ENCODE peak calls at places on chromosome 5, in seven cellular contexts. One of them, this sample, is unnamed.
A peak's percentile ranks its signal among the peaks of the same experiment; 100 is the strongest.

GRCh38 chr5:55847837-55848236 is 3.3 kb upstream of the IL31RA start:
- DNase-seq in kidney: no peak
- DNase-seq in posterior cingulate gyrus: no peak
- DNase-seq in M059J: peak; percentile 69
- DNase-seq in anterior cingulate cortex: no peak
- DNase-seq in stimulated activated CD8-positive, alpha-beta memory T cell treated with anti-CD3 and anti-CD28 coated beads, Interleukin-2, amount 100 ng/mL, for 1 hour: no peak
- DNase-seq in GM06990: no peak
- DNase-seq in this sample: no peak

GRCh38 chr5:10706326-10706725 is 54.7 kb downstream of the DAP start:
- DNase-seq in GM06990: no peak
- DNase-seq in kidney: no peak
- DNase-seq in stimulated activated CD8-positive, alpha-beta memory T cell treated with anti-CD3 and anti-CD28 coated beads, Interleukin-2, amount 100 ng/mL, for 1 hour: no peak
- DNase-seq in M059J: no peak
- DNase-seq in anterior cingulate cortex: no peak
- DNase-seq in posterior cingulate gyrus: no peak
- DNase-seq in this sample: no peak

GRCh38 chr5:154238776-154239481 is 48.4 kb downstream of the GALNT10 start:
- DNase-seq in kidney: no peak
- DNase-seq in anterior cingulate cortex: no peak
- DNase-seq in GM06990: peak; percentile 75
- DNase-seq in posterior cingulate gyrus: no peak
- DNase-seq in M059J: no peak
- DNase-seq in stimulated activated CD8-positive, alpha-beta memory T cell treated with anti-CD3 and anti-CD28 coated beads, Interleukin-2, amount 100 ng/mL, for 1 hour: no peak
- DNase-seq in this sample: no peak

GRCh38 chr5:67896312-67896985 is 319.1 kb upstream of the PIK3R1 start:
- DNase-seq in anterior cingulate cortex: no peak
- DNase-seq in stimulated activated CD8-positive, alpha-beta memory T cell treated with anti-CD3 and anti-CD28 coated beads, Interleukin-2, amount 100 ng/mL, for 1 hour: no peak
- DNase-seq in M059J: no peak
- DNase-seq in GM06990: no peak
- DNase-seq in posterior cingulate gyrus: no peak
- DNase-seq in kidney: no peak
- DNase-seq in this sample: no peak

GRCh38 chr5:113022661-113023060 is 46.1 kb downstream of the DCP2 start:
- DNase-seq in GM06990: no peak
- DNase-seq in kidney: no peak
- DNase-seq in anterior cingulate cortex: no peak
- DNase-seq in M059J: peak; percentile 40
- DNase-seq in stimulated activated CD8-positive, alpha-beta memory T cell treated with anti-CD3 and anti-CD28 coated beads, Interleukin-2, amount 100 ng/mL, for 1 hour: no peak
- DNase-seq in posterior cingulate gyrus: no peak
- DNase-seq in this sample: no peak

GRCh38 chr5:1347571-1347970 is 2.7 kb upstream of the CLPTM1L start:
- DNase-seq in kidney: peak; percentile 45
- DNase-seq in posterior cingulate gyrus: no peak
- DNase-seq in GM06990: no peak
- DNase-seq in stimulated activated CD8-positive, alpha-beta memory T cell treated with anti-CD3 and anti-CD28 coated beads, Interleukin-2, amount 100 ng/mL, for 1 hour: no peak
- DNase-seq in M059J: no peak
- DNase-seq in anterior cingulate cortex: no peak
- DNase-seq in this sample: no peak

GRCh38 chr5:90337449-90338052 is 72.0 kb downstream of the CETN3 start:
- DNase-seq in posterior cingulate gyrus: no peak
- DNase-seq in stimulated activated CD8-positive, alpha-beta memory T cell treated with anti-CD3 and anti-CD28 coated beads, Interleukin-2, amount 100 ng/mL, for 1 hour: no peak
- DNase-seq in GM06990: no peak
- DNase-seq in M059J: no peak
- DNase-seq in kidney: no peak
- DNase-seq in anterior cingulate cortex: no peak
- DNase-seq in this sample: no peak

GRCh38 chr5:1032011-1032410 is 23.4 kb downstream of the NKD2 start:
- DNase-seq in stimulated activated CD8-positive, alpha-beta memory T cell treated with anti-CD3 and anti-CD28 coated beads, Interleukin-2, amount 100 ng/mL, for 1 hour: no peak
- DNase-seq in GM06990: no peak
- DNase-seq in kidney: no peak
- DNase-seq in posterior cingulate gyrus: peak; percentile 16
- DNase-seq in anterior cingulate cortex: no peak
- DNase-seq in M059J: no peak
- DNase-seq in this sample: no peak

GRCh38 chr5:160174290-160174689 is 55.0 kb upstream of the FABP6 start:
- DNase-seq in posterior cingulate gyrus: no peak
- DNase-seq in GM06990: no peak
- DNase-seq in anterior cingulate cortex: no peak
- DNase-seq in kidney: no peak
- DNase-seq in M059J: no peak
- DNase-seq in stimulated activated CD8-positive, alpha-beta memory T cell treated with anti-CD3 and anti-CD28 coated beads, Interleukin-2, amount 100 ng/mL, for 1 hour: no peak
- DNase-seq in this sample: no peak

GRCh38 chr5:14581333-14581890 is at the start of gene OTULINL:
- DNase-seq in kidney: peak; percentile 96
- DNase-seq in M059J: peak; percentile 77
- DNase-seq in anterior cingulate cortex: peak; percentile 39
- DNase-seq in posterior cingulate gyrus: peak; percentile 83
- DNase-seq in GM06990: peak; percentile 80
- DNase-seq in stimulated activated CD8-positive, alpha-beta memory T cell treated with anti-CD3 and anti-CD28 coated beads, Interleukin-2, amount 100 ng/mL, for 1 hour: peak; percentile 86
- DNase-seq in this sample: no peak

GRCh38 chr5:378976-379742 is 57.6 kb downstream of the AHRR start:
- DNase-seq in stimulated activated CD8-positive, alpha-beta memory T cell treated with anti-CD3 and anti-CD28 coated beads, Interleukin-2, amount 100 ng/mL, for 1 hour: no peak
- DNase-seq in anterior cingulate cortex: no peak
- DNase-seq in kidney: peak; percentile 10
- DNase-seq in posterior cingulate gyrus: no peak
- DNase-seq in GM06990: no peak
- DNase-seq in M059J: peak; percentile 87
- DNase-seq in this sample: no peak

GRCh38 chr5:1174122-1174936 is 27.1 kb upstream of the SLC6A19 start:
- DNase-seq in posterior cingulate gyrus: peak; percentile 45
- DNase-seq in anterior cingulate cortex: peak; percentile 15
- DNase-seq in GM06990: no peak
- DNase-seq in stimulated activated CD8-positive, alpha-beta memory T cell treated with anti-CD3 and anti-CD28 coated beads, Interleukin-2, amount 100 ng/mL, for 1 hour: no peak
- DNase-seq in kidney: peak; percentile 78
- DNase-seq in M059J: peak; percentile 89
- DNase-seq in this sample: peak; percentile 25

GRCh38 chr5:392431-392988 is 50.5 kb upstream of the EXOC3 start:
- DNase-seq in posterior cingulate gyrus: no peak
- DNase-seq in anterior cingulate cortex: no peak
- DNase-seq in GM06990: peak; percentile 83
- DNase-seq in kidney: no peak
- DNase-seq in M059J: peak; percentile 86
- DNase-seq in stimulated activated CD8-positive, alpha-beta memory T cell treated with anti-CD3 and anti-CD28 coated beads, Interleukin-2, amount 100 ng/mL, for 1 hour: peak; percentile 35
- DNase-seq in this sample: no peak

GRCh38 chr5:111627862-111628261 is 115.5 kb upstream of the STARD4 start:
- DNase-seq in kidney: no peak
- DNase-seq in stimulated activated CD8-positive, alpha-beta memory T cell treated with anti-CD3 and anti-CD28 coated beads, Interleukin-2, amount 100 ng/mL, for 1 hour: no peak
- DNase-seq in posterior cingulate gyrus: no peak
- DNase-seq in M059J: no peak
- DNase-seq in GM06990: no peak
- DNase-seq in anterior cingulate cortex: no peak
- DNase-seq in this sample: no peak

GRCh38 chr5:75331095-75332090 is 5.6 kb upstream of the HMGCR start:
- DNase-seq in M059J: no peak
- DNase-seq in anterior cingulate cortex: no peak
- DNase-seq in stimulated activated CD8-positive, alpha-beta memory T cell treated with anti-CD3 and anti-CD28 coated beads, Interleukin-2, amount 100 ng/mL, for 1 hour: no peak
- DNase-seq in kidney: no peak
- DNase-seq in GM06990: no peak
- DNase-seq in posterior cingulate gyrus: no peak
- DNase-seq in this sample: no peak

GRCh38 chr5:65927497-65928340 is 1.3 kb downstream of the ERBIN start:
- DNase-seq in GM06990: peak; percentile 14
- DNase-seq in kidney: no peak
- DNase-seq in stimulated activated CD8-positive, alpha-beta memory T cell treated with anti-CD3 and anti-CD28 coated beads, Interleukin-2, amount 100 ng/mL, for 1 hour: no peak
- DNase-seq in anterior cingulate cortex: no peak
- DNase-seq in posterior cingulate gyrus: no peak
- DNase-seq in M059J: peak; percentile 76
- DNase-seq in this sample: no peak

GRCh38 chr5:76175821-76176403 is 92.7 kb downstream of the SV2C start:
- DNase-seq in stimulated activated CD8-positive, alpha-beta memory T cell treated with anti-CD3 and anti-CD28 coated beads, Interleukin-2, amount 100 ng/mL, for 1 hour: no peak
- DNase-seq in posterior cingulate gyrus: no peak
- DNase-seq in anterior cingulate cortex: no peak
- DNase-seq in kidney: no peak
- DNase-seq in M059J: no peak
- DNase-seq in GM06990: peak; percentile 62
- DNase-seq in this sample: no peak

GRCh38 chr5:87732875-87733768 is 320.4 kb upstream of the CCNH start:
- DNase-seq in stimulated activated CD8-positive, alpha-beta memory T cell treated with anti-CD3 and anti-CD28 coated beads, Interleukin-2, amount 100 ng/mL, for 1 hour: no peak
- DNase-seq in GM06990: no peak
- DNase-seq in posterior cingulate gyrus: no peak
- DNase-seq in anterior cingulate cortex: no peak
- DNase-seq in kidney: no peak
- DNase-seq in M059J: no peak
- DNase-seq in this sample: no peak

GRCh38 chr5:43396762-43397304 is 15.4 kb downstream of the CCL28 start:
- DNase-seq in kidney: peak; percentile 89
- DNase-seq in stimulated activated CD8-positive, alpha-beta memory T cell treated with anti-CD3 and anti-CD28 coated beads, Interleukin-2, amount 100 ng/mL, for 1 hour: peak; percentile 33
- DNase-seq in posterior cingulate gyrus: peak; percentile 28
- DNase-seq in M059J: no peak
- DNase-seq in anterior cingulate cortex: no peak
- DNase-seq in GM06990: peak; percentile 78
- DNase-seq in this sample: no peak

GRCh38 chr5:116507051-116507537 is 67.5 kb downstream of the SEMA6A start:
- DNase-seq in M059J: no peak
- DNase-seq in kidney: no peak
- DNase-seq in anterior cingulate cortex: no peak
- DNase-seq in GM06990: no peak
- DNase-seq in posterior cingulate gyrus: no peak
- DNase-seq in stimulated activated CD8-positive, alpha-beta memory T cell treated with anti-CD3 and anti-CD28 coated beads, Interleukin-2, amount 100 ng/mL, for 1 hour: no peak
- DNase-seq in this sample: no peak

GRCh38 chr5:41510176-41510831 is at the start of gene PLCXD3:
- DNase-seq in M059J: peak; percentile 33
- DNase-seq in posterior cingulate gyrus: peak; percentile 28
- DNase-seq in kidney: peak; percentile 76
- DNase-seq in GM06990: no peak
- DNase-seq in anterior cingulate cortex: no peak
- DNase-seq in stimulated activated CD8-positive, alpha-beta memory T cell treated with anti-CD3 and anti-CD28 coated beads, Interleukin-2, amount 100 ng/mL, for 1 hour: no peak
- DNase-seq in this sample: no peak

GRCh38 chr5:110884005-110884404 is 145.2 kb downstream of the SLC25A46 start:
- DNase-seq in M059J: peak; percentile 2
- DNase-seq in stimulated activated CD8-positive, alpha-beta memory T cell treated with anti-CD3 and anti-CD28 coated beads, Interleukin-2, amount 100 ng/mL, for 1 hour: no peak
- DNase-seq in GM06990: no peak
- DNase-seq in anterior cingulate cortex: no peak
- DNase-seq in kidney: no peak
- DNase-seq in posterior cingulate gyrus: no peak
- DNase-seq in this sample: no peak

GRCh38 chr5:53890490-53890889 is 330.1 kb downstream of the NDUFS4 start:
- DNase-seq in posterior cingulate gyrus: no peak
- DNase-seq in stimulated activated CD8-positive, alpha-beta memory T cell treated with anti-CD3 and anti-CD28 coated beads, Interleukin-2, amount 100 ng/mL, for 1 hour: no peak
- DNase-seq in kidney: no peak
- DNase-seq in M059J: no peak
- DNase-seq in anterior cingulate cortex: no peak
- DNase-seq in GM06990: no peak
- DNase-seq in this sample: no peak

GRCh38 chr5:143186623-143187022 is 216.9 kb downstream of the NR3C1 start:
- DNase-seq in stimulated activated CD8-positive, alpha-beta memory T cell treated with anti-CD3 and anti-CD28 coated beads, Interleukin-2, amount 100 ng/mL, for 1 hour: no peak
- DNase-seq in kidney: no peak
- DNase-seq in M059J: no peak
- DNase-seq in anterior cingulate cortex: no peak
- DNase-seq in GM06990: no peak
- DNase-seq in posterior cingulate gyrus: no peak
- DNase-seq in this sample: no peak

GRCh38 chr5:60945760-60946253 is 802 bp downstream of the NDUFAF2 start:
- DNase-seq in anterior cingulate cortex: peak; percentile 22
- DNase-seq in M059J: peak; percentile 59
- DNase-seq in kidney: peak; percentile 71
- DNase-seq in posterior cingulate gyrus: no peak
- DNase-seq in stimulated activated CD8-positive, alpha-beta memory T cell treated with anti-CD3 and anti-CD28 coated beads, Interleukin-2, amount 100 ng/mL, for 1 hour: no peak
- DNase-seq in GM06990: no peak
- DNase-seq in this sample: no peak

GRCh38 chr5:135356522-135357318 is 42.3 kb downstream of the MACROH2A1 start:
- DNase-seq in anterior cingulate cortex: no peak
- DNase-seq in stimulated activated CD8-positive, alpha-beta memory T cell treated with anti-CD3 and anti-CD28 coated beads, Interleukin-2, amount 100 ng/mL, for 1 hour: no peak
- DNase-seq in GM06990: no peak
- DNase-seq in posterior cingulate gyrus: no peak
- DNase-seq in kidney: peak; percentile 90
- DNase-seq in M059J: peak; percentile 50
- DNase-seq in this sample: no peak

GRCh38 chr5:178241259-178241658 is 8.7 kb upstream of the PHYKPL start:
- DNase-seq in stimulated activated CD8-positive, alpha-beta memory T cell treated with anti-CD3 and anti-CD28 coated beads, Interleukin-2, amount 100 ng/mL, for 1 hour: no peak
- DNase-seq in anterior cingulate cortex: no peak
- DNase-seq in posterior cingulate gyrus: no peak
- DNase-seq in M059J: no peak
- DNase-seq in kidney: peak; percentile 82
- DNase-seq in GM06990: no peak
- DNase-seq in this sample: no peak

GRCh38 chr5:91332267-91333044 is 50.7 kb downstream of the ARRDC3 start:
- DNase-seq in stimulated activated CD8-positive, alpha-beta memory T cell treated with anti-CD3 and anti-CD28 coated beads, Interleukin-2, amount 100 ng/mL, for 1 hour: no peak
- DNase-seq in kidney: no peak
- DNase-seq in M059J: peak; percentile 96
- DNase-seq in anterior cingulate cortex: no peak
- DNase-seq in posterior cingulate gyrus: no peak
- DNase-seq in GM06990: no peak
- DNase-seq in this sample: no peak

GRCh38 chr5:107402881-107403280 is 267.9 kb downstream of the EFNA5 start:
- DNase-seq in M059J: no peak
- DNase-seq in anterior cingulate cortex: no peak
- DNase-seq in kidney: peak; percentile 40
- DNase-seq in stimulated activated CD8-positive, alpha-beta memory T cell treated with anti-CD3 and anti-CD28 coated beads, Interleukin-2, amount 100 ng/mL, for 1 hour: no peak
- DNase-seq in posterior cingulate gyrus: no peak
- DNase-seq in GM06990: no peak
- DNase-seq in this sample: no peak

GRCh38 chr5:16557477-16557876 is 59.3 kb downstream of the RETREG1 start:
- DNase-seq in posterior cingulate gyrus: no peak
- DNase-seq in anterior cingulate cortex: no peak
- DNase-seq in M059J: no peak
- DNase-seq in stimulated activated CD8-positive, alpha-beta memory T cell treated with anti-CD3 and anti-CD28 coated beads, Interleukin-2, amount 100 ng/mL, for 1 hour: no peak
- DNase-seq in GM06990: no peak
- DNase-seq in kidney: no peak
- DNase-seq in this sample: no peak

GRCh38 chr5:73317523-73317922 is 131.1 kb downstream of the FOXD1 start:
- DNase-seq in kidney: no peak
- DNase-seq in posterior cingulate gyrus: no peak
- DNase-seq in GM06990: no peak
- DNase-seq in M059J: peak; percentile 38
- DNase-seq in stimulated activated CD8-positive, alpha-beta memory T cell treated with anti-CD3 and anti-CD28 coated beads, Interleukin-2, amount 100 ng/mL, for 1 hour: no peak
- DNase-seq in anterior cingulate cortex: no peak
- DNase-seq in this sample: no peak

This sample was measured in BJ.